ENCODE peak calls at places on chromosomes 4 and X, in eight cellular contexts. One of them, this sample, is unnamed.

GRCh38 chr4:159374749-159375535 is 272.1 kb downstream of the RAPGEF2 start:
- DNase-seq in fibroblast of lung: peak
- DNase-seq in T-helper 2 cell: no peak
- DNase-seq in Peyer's patch: no peak
- DNase-seq in NCI-H748 treated with DMSO at 0.1 percent for 48 hours: no peak
- DNase-seq in posterior cingulate gyrus: no peak
- DNase-seq in NCI-H1417: no peak
- DNase-seq in IMR-90: peak
- DNase-seq in this sample: no peak

GRCh38 chr4:165379662-165380061 is 854 bp downstream of the CPE start:
- DNase-seq in NCI-H748 treated with DMSO at 0.1 percent for 48 hours: peak
- DNase-seq in fibroblast of lung: no peak
- DNase-seq in NCI-H1417: peak
- DNase-seq in Peyer's patch: no peak
- DNase-seq in T-helper 2 cell: no peak
- DNase-seq in posterior cingulate gyrus: no peak
- DNase-seq in IMR-90: no peak
- DNase-seq in this sample: no peak

GRCh38 chr4:57055873-57056272 is 54.3 kb downstream of the IGFBP7 start:
- DNase-seq in T-helper 2 cell: no peak
- DNase-seq in posterior cingulate gyrus: no peak
- DNase-seq in NCI-H748 treated with DMSO at 0.1 percent for 48 hours: no peak
- DNase-seq in fibroblast of lung: no peak
- DNase-seq in Peyer's patch: no peak
- DNase-seq in NCI-H1417: no peak
- DNase-seq in IMR-90: no peak
- DNase-seq in this sample: no peak

GRCh38 chr4:18390655-18391369 is 369.3 kb upstream of the LCORL start:
- DNase-seq in fibroblast of lung: peak
- DNase-seq in posterior cingulate gyrus: no peak
- DNase-seq in Peyer's patch: no peak
- DNase-seq in NCI-H748 treated with DMSO at 0.1 percent for 48 hours: no peak
- DNase-seq in T-helper 2 cell: no peak
- DNase-seq in NCI-H1417: no peak
- DNase-seq in IMR-90: no peak
- DNase-seq in this sample: no peak

GRCh38 chr4:182835006-182835740 is 82.0 kb downstream of the DCTD start:
- DNase-seq in NCI-H748 treated with DMSO at 0.1 percent for 48 hours: no peak
- DNase-seq in Peyer's patch: no peak
- DNase-seq in NCI-H1417: no peak
- DNase-seq in fibroblast of lung: no peak
- DNase-seq in posterior cingulate gyrus: peak
- DNase-seq in IMR-90: no peak
- DNase-seq in T-helper 2 cell: no peak
- DNase-seq in this sample: no peak

GRCh38 chr4:7811536-7812190 is 128.0 kb downstream of the AFAP1 start:
- DNase-seq in NCI-H1417: no peak
- DNase-seq in NCI-H748 treated with DMSO at 0.1 percent for 48 hours: no peak
- DNase-seq in T-helper 2 cell: no peak
- DNase-seq in posterior cingulate gyrus: no peak
- DNase-seq in Peyer's patch: peak
- DNase-seq in fibroblast of lung: peak
- DNase-seq in IMR-90: peak
- DNase-seq in this sample: no peak

GRCh38 chr4:109065006-109065405 is 237.5 kb downstream of the COL25A1 start:
- DNase-seq in posterior cingulate gyrus: no peak
- DNase-seq in NCI-H1417: no peak
- DNase-seq in T-helper 2 cell: no peak
- DNase-seq in IMR-90: no peak
- DNase-seq in Peyer's patch: no peak
- DNase-seq in NCI-H748 treated with DMSO at 0.1 percent for 48 hours: no peak
- DNase-seq in fibroblast of lung: no peak
- DNase-seq in this sample: no peak

GRCh38 chr4:145066063-145066501 is 31.9 kb downstream of the ANAPC10 start:
- DNase-seq in IMR-90: no peak
- DNase-seq in T-helper 2 cell: no peak
- DNase-seq in fibroblast of lung: no peak
- DNase-seq in posterior cingulate gyrus: no peak
- DNase-seq in Peyer's patch: no peak
- DNase-seq in NCI-H1417: no peak
- DNase-seq in NCI-H748 treated with DMSO at 0.1 percent for 48 hours: no peak
- DNase-seq in this sample: no peak

GRCh38 chr4:146520894-146521542 is 722 bp downstream of the SLC10A7 start:
- DNase-seq in fibroblast of lung: peak
- DNase-seq in posterior cingulate gyrus: no peak
- DNase-seq in NCI-H748 treated with DMSO at 0.1 percent for 48 hours: no peak
- DNase-seq in Peyer's patch: peak
- DNase-seq in T-helper 2 cell: peak
- DNase-seq in IMR-90: peak
- DNase-seq in NCI-H1417: peak
- DNase-seq in this sample: peak

GRCh38 chrX:133726211-133726630 is 259.2 kb downstream of the GPC3 start:
- DNase-seq in fibroblast of lung: peak
- DNase-seq in T-helper 2 cell: no peak
- DNase-seq in posterior cingulate gyrus: no peak
- DNase-seq in NCI-H1417: peak
- DNase-seq in NCI-H748 treated with DMSO at 0.1 percent for 48 hours: peak
- DNase-seq in Peyer's patch: no peak
- DNase-seq in IMR-90: peak
- DNase-seq in this sample: peak

GRCh38 chrX:70496491-70496890 is 51.9 kb downstream of the DLG3 start:
- DNase-seq in NCI-H748 treated with DMSO at 0.1 percent for 48 hours: no peak
- DNase-seq in NCI-H1417: no peak
- DNase-seq in IMR-90: no peak
- DNase-seq in posterior cingulate gyrus: no peak
- DNase-seq in T-helper 2 cell: no peak
- DNase-seq in Peyer's patch: no peak
- DNase-seq in fibroblast of lung: no peak
- DNase-seq in this sample: no peak

GRCh38 chrX:43176686-43177085 is 398.7 kb upstream of the PPP1R2C start:
- DNase-seq in posterior cingulate gyrus: no peak
- DNase-seq in T-helper 2 cell: no peak
- DNase-seq in NCI-H748 treated with DMSO at 0.1 percent for 48 hours: no peak
- DNase-seq in IMR-90: no peak
- DNase-seq in fibroblast of lung: peak
- DNase-seq in Peyer's patch: no peak
- DNase-seq in NCI-H1417: peak
- DNase-seq in this sample: no peak

GRCh38 chrX:69165116-69165651 is at the start of gene PJA1:
- DNase-seq in Peyer's patch: peak
- DNase-seq in NCI-H1417: peak
- DNase-seq in posterior cingulate gyrus: peak
- DNase-seq in fibroblast of lung: peak
- DNase-seq in NCI-H748 treated with DMSO at 0.1 percent for 48 hours: peak
- DNase-seq in IMR-90: peak
- DNase-seq in T-helper 2 cell: peak
- DNase-seq in this sample: peak

GRCh38 chrX:48864210-48864609 is 28.8 kb upstream of the PCSK1N start:
- DNase-seq in IMR-90: peak
- DNase-seq in Peyer's patch: no peak
- DNase-seq in NCI-H1417: no peak
- DNase-seq in fibroblast of lung: peak
- DNase-seq in T-helper 2 cell: no peak
- DNase-seq in posterior cingulate gyrus: no peak
- DNase-seq in NCI-H748 treated with DMSO at 0.1 percent for 48 hours: no peak
- DNase-seq in this sample: no peak

GRCh38 chr4:111992604-111993151 is 152.6 kb upstream of the FAM241A start:
- DNase-seq in NCI-H1417: no peak
- DNase-seq in IMR-90: no peak
- DNase-seq in T-helper 2 cell: no peak
- DNase-seq in NCI-H748 treated with DMSO at 0.1 percent for 48 hours: no peak
- DNase-seq in posterior cingulate gyrus: no peak
- DNase-seq in fibroblast of lung: no peak
- DNase-seq in Peyer's patch: no peak
- DNase-seq in this sample: no peak

GRCh38 chrX:47613082-47613481 is 6.6 kb downstream of the SYN1 start:
- DNase-seq in posterior cingulate gyrus: peak
- DNase-seq in Peyer's patch: peak
- DNase-seq in IMR-90: no peak
- DNase-seq in NCI-H1417: no peak
- DNase-seq in fibroblast of lung: no peak
- DNase-seq in NCI-H748 treated with DMSO at 0.1 percent for 48 hours: no peak
- DNase-seq in T-helper 2 cell: no peak
- DNase-seq in this sample: no peak

GRCh38 chr4:152937535-152938236 is 1.6 kb downstream of the FHDC1 start:
- DNase-seq in NCI-H748 treated with DMSO at 0.1 percent for 48 hours: no peak
- DNase-seq in Peyer's patch: no peak
- DNase-seq in fibroblast of lung: peak
- DNase-seq in T-helper 2 cell: peak
- DNase-seq in IMR-90: peak
- DNase-seq in posterior cingulate gyrus: no peak
- DNase-seq in NCI-H1417: peak
- DNase-seq in this sample: no peak

GRCh38 chr4:150931796-150932195 is 83.3 kb downstream of the LRBA start:
- DNase-seq in NCI-H748 treated with DMSO at 0.1 percent for 48 hours: no peak
- DNase-seq in posterior cingulate gyrus: no peak
- DNase-seq in fibroblast of lung: no peak
- DNase-seq in T-helper 2 cell: no peak
- DNase-seq in NCI-H1417: no peak
- DNase-seq in Peyer's patch: no peak
- DNase-seq in IMR-90: no peak
- DNase-seq in this sample: no peak

GRCh38 chr4:78776729-78777555 is 792 bp downstream of the BMP2K start:
- DNase-seq in Peyer's patch: peak
- DNase-seq in fibroblast of lung: peak
- DNase-seq in posterior cingulate gyrus: peak
- DNase-seq in T-helper 2 cell: peak
- DNase-seq in NCI-H748 treated with DMSO at 0.1 percent for 48 hours: no peak
- DNase-seq in NCI-H1417: peak
- DNase-seq in IMR-90: peak
- DNase-seq in this sample: no peak

GRCh38 chr4:21522296-21522695 is 426.3 kb downstream of the KCNIP4 start:
- DNase-seq in posterior cingulate gyrus: no peak
- DNase-seq in IMR-90: no peak
- DNase-seq in Peyer's patch: no peak
- DNase-seq in NCI-H748 treated with DMSO at 0.1 percent for 48 hours: no peak
- DNase-seq in NCI-H1417: no peak
- DNase-seq in T-helper 2 cell: no peak
- DNase-seq in fibroblast of lung: no peak
- DNase-seq in this sample: no peak

GRCh38 chrX:38215141-38215540 is 5.5 kb downstream of the SRPX start:
- DNase-seq in Peyer's patch: no peak
- DNase-seq in posterior cingulate gyrus: no peak
- DNase-seq in IMR-90: peak
- DNase-seq in NCI-H748 treated with DMSO at 0.1 percent for 48 hours: no peak
- DNase-seq in T-helper 2 cell: no peak
- DNase-seq in NCI-H1417: no peak
- DNase-seq in fibroblast of lung: no peak
- DNase-seq in this sample: no peak

GRCh38 chr4:12712648-12713339 is 771.3 kb downstream of the RAB28 start:
- DNase-seq in NCI-H1417: no peak
- DNase-seq in Peyer's patch: no peak
- DNase-seq in IMR-90: no peak
- DNase-seq in posterior cingulate gyrus: no peak
- DNase-seq in T-helper 2 cell: peak
- DNase-seq in NCI-H748 treated with DMSO at 0.1 percent for 48 hours: no peak
- DNase-seq in fibroblast of lung: no peak
- DNase-seq in this sample: no peak

GRCh38 chrX:150933945-150934350 is 35.5 kb upstream of the CD99L2 start:
- DNase-seq in posterior cingulate gyrus: peak
- DNase-seq in NCI-H748 treated with DMSO at 0.1 percent for 48 hours: no peak
- DNase-seq in NCI-H1417: no peak
- DNase-seq in IMR-90: no peak
- DNase-seq in T-helper 2 cell: no peak
- DNase-seq in Peyer's patch: no peak
- DNase-seq in fibroblast of lung: peak
- DNase-seq in this sample: no peak

GRCh38 chrX:121579016-121579760 is 531.8 kb downstream of the GLUD2 start:
- DNase-seq in fibroblast of lung: no peak
- DNase-seq in T-helper 2 cell: peak
- DNase-seq in IMR-90: no peak
- DNase-seq in Peyer's patch: no peak
- DNase-seq in posterior cingulate gyrus: no peak
- DNase-seq in NCI-H748 treated with DMSO at 0.1 percent for 48 hours: peak
- DNase-seq in NCI-H1417: peak
- DNase-seq in this sample: peak

GRCh38 chr4:189740873-189741272 is 199.8 kb upstream of the FRG1 start:
- DNase-seq in Peyer's patch: no peak
- DNase-seq in fibroblast of lung: no peak
- DNase-seq in NCI-H1417: no peak
- DNase-seq in posterior cingulate gyrus: no peak
- DNase-seq in T-helper 2 cell: no peak
- DNase-seq in IMR-90: no peak
- DNase-seq in NCI-H748 treated with DMSO at 0.1 percent for 48 hours: no peak
- DNase-seq in this sample: no peak

GRCh38 chr4:3472411-3473141 is 9.5 kb downstream of the DOK7 start:
- DNase-seq in posterior cingulate gyrus: peak
- DNase-seq in fibroblast of lung: no peak
- DNase-seq in T-helper 2 cell: no peak
- DNase-seq in IMR-90: no peak
- DNase-seq in NCI-H748 treated with DMSO at 0.1 percent for 48 hours: no peak
- DNase-seq in NCI-H1417: peak
- DNase-seq in Peyer's patch: no peak
- DNase-seq in this sample: no peak

GRCh38 chrX:15882704-15883539 is 28.3 kb upstream of the AP1S2 start:
- DNase-seq in NCI-H1417: no peak
- DNase-seq in fibroblast of lung: peak
- DNase-seq in IMR-90: peak
- DNase-seq in posterior cingulate gyrus: no peak
- DNase-seq in NCI-H748 treated with DMSO at 0.1 percent for 48 hours: no peak
- DNase-seq in Peyer's patch: no peak
- DNase-seq in T-helper 2 cell: no peak
- DNase-seq in this sample: no peak

GRCh38 chrX:24463077-24463476 is 2.0 kb upstream of the PDK3 start:
- DNase-seq in posterior cingulate gyrus: no peak
- DNase-seq in T-helper 2 cell: no peak
- DNase-seq in NCI-H1417: no peak
- DNase-seq in NCI-H748 treated with DMSO at 0.1 percent for 48 hours: no peak
- DNase-seq in fibroblast of lung: no peak
- DNase-seq in Peyer's patch: no peak
- DNase-seq in IMR-90: no peak
- DNase-seq in this sample: no peak

GRCh38 chr4:149605601-149606378 is 209.9 kb downstream of the IQCM start:
- DNase-seq in fibroblast of lung: peak
- DNase-seq in Peyer's patch: no peak
- DNase-seq in posterior cingulate gyrus: no peak
- DNase-seq in IMR-90: peak
- DNase-seq in NCI-H748 treated with DMSO at 0.1 percent for 48 hours: no peak
- DNase-seq in NCI-H1417: no peak
- DNase-seq in T-helper 2 cell: no peak
- DNase-seq in this sample: no peak

GRCh38 chrX:103792916-103793540 is 16.4 kb downstream of the PLP1 start:
- DNase-seq in posterior cingulate gyrus: no peak
- DNase-seq in IMR-90: peak
- DNase-seq in Peyer's patch: no peak
- DNase-seq in NCI-H1417: no peak
- DNase-seq in fibroblast of lung: peak
- DNase-seq in T-helper 2 cell: no peak
- DNase-seq in NCI-H748 treated with DMSO at 0.1 percent for 48 hours: no peak
- DNase-seq in this sample: no peak

GRCh38 chr4:10129196-10130185 is 12.9 kb upstream of the WDR1 start:
- DNase-seq in T-helper 2 cell: no peak
- DNase-seq in NCI-H1417: no peak
- DNase-seq in NCI-H748 treated with DMSO at 0.1 percent for 48 hours: no peak
- DNase-seq in Peyer's patch: no peak
- DNase-seq in IMR-90: no peak
- DNase-seq in posterior cingulate gyrus: peak
- DNase-seq in fibroblast of lung: no peak
- DNase-seq in this sample: no peak

GRCh38 chr4:158667651-158668198 is 4.0 kb downstream of the C4orf46 start:
- DNase-seq in posterior cingulate gyrus: no peak
- DNase-seq in NCI-H748 treated with DMSO at 0.1 percent for 48 hours: no peak
- DNase-seq in NCI-H1417: peak
- DNase-seq in IMR-90: peak
- DNase-seq in Peyer's patch: no peak
- DNase-seq in T-helper 2 cell: peak
- DNase-seq in fibroblast of lung: peak
- DNase-seq in this sample: no peak

GRCh38 chrX:39137363-39137954 is 336.2 kb downstream of the MID1IP1 start:
- DNase-seq in posterior cingulate gyrus: no peak
- DNase-seq in NCI-H748 treated with DMSO at 0.1 percent for 48 hours: no peak
- DNase-seq in NCI-H1417: no peak
- DNase-seq in Peyer's patch: no peak
- DNase-seq in IMR-90: no peak
- DNase-seq in fibroblast of lung: no peak
- DNase-seq in T-helper 2 cell: no peak
- DNase-seq in this sample: no peak

GRCh38 chr4:152126233-152126632 is 365.4 kb upstream of the GATB start:
- DNase-seq in posterior cingulate gyrus: no peak
- DNase-seq in NCI-H748 treated with DMSO at 0.1 percent for 48 hours: no peak
- DNase-seq in T-helper 2 cell: no peak
- DNase-seq in IMR-90: no peak
- DNase-seq in fibroblast of lung: no peak
- DNase-seq in Peyer's patch: no peak
- DNase-seq in NCI-H1417: no peak
- DNase-seq in this sample: no peak

This sample was measured in NCI-H774.